ENCODE peak calls at places on chromosome X, in nine cellular contexts. H is ACHN; B is CD4-positive, CD25-positive, alpha-beta regulatory T cell; G is astrocyte of the hippocampus; C is progenitor cell of endocrine pancreas; W is neural crest cell; R is natural killer cell; V is HT-29; S is GM23248. T is an unnamed sample.
A peak's percentile ranks its signal among the peaks of the same experiment; 100 is the strongest.

GRCh38 chrX:118928126-118928525 is 46.3 kb upstream of the LONRF3 start:
- DNase-seq in H (no peak), B (no peak), G (peak; percentile 4), C (no peak), W (no peak), R (no peak), V (no peak), S (no peak), T (no peak)

GRCh38 chrX:12805333-12805732 is 14.1 kb downstream of the PRPS2 start:
- DNase-seq in H (no peak), B (no peak), G (no peak), C (no peak), W (no peak), R (no peak), V (no peak), S (no peak), T (no peak)

GRCh38 chrX:43349363-43349762 is 306.7 kb upstream of the MAOA start:
- DNase-seq in H (peak; percentile 5), B (peak; percentile 33), G (peak; percentile 18), C (no peak), W (peak; percentile 18), R (no peak), V (peak; percentile 72), S (peak; percentile 44), T (peak; percentile 23)

GRCh38 chrX:18864390-18864920 is 119.5 kb downstream of the PHKA2 start:
- DNase-seq in H (no peak), B (no peak), G (no peak), C (no peak), W (no peak), R (no peak), V (no peak), S (no peak), T (no peak)

GRCh38 chrX:9942086-9942485 is 25.1 kb upstream of the CLDN34 start:
- DNase-seq in H (no peak), B (peak; percentile 19), G (no peak), C (no peak), W (no peak), R (peak; percentile 18), V (no peak), S (no peak), T (no peak)

GRCh38 chrX:140766024-140766611 is 56.6 kb downstream of the LINC00632 start:
- DNase-seq in H (peak; percentile 24), B (peak; percentile 41), G (peak; percentile 73), C (peak; percentile 44), W (peak; percentile 69), R (no peak), V (peak; percentile 77), S (peak; percentile 63), T (no peak)

GRCh38 chrX:50579955-50580354 is 109.3 kb upstream of the DGKK start:
- DNase-seq in H (peak; percentile 50), B (peak; percentile 20), G (peak; percentile 51), C (no peak), W (peak; percentile 23), R (peak; percentile 15), V (peak; percentile 84), S (peak; percentile 53), T (no peak)

GRCh38 chrX:23845316-23845932 is 62.3 kb downstream of the APOO start:
- DNase-seq in H (no peak), B (no peak), G (peak; percentile 4), C (no peak), W (no peak), R (no peak), V (peak; percentile 31), S (no peak), T (no peak)

GRCh38 chrX:10071451-10072163 is 85.2 kb upstream of the CLCN4 start:
- DNase-seq in H (no peak), B (no peak), G (no peak), C (no peak), W (no peak), R (no peak), V (no peak), S (peak; percentile 21), T (no peak)

GRCh38 chrX:16786791-16787735 is 797 bp downstream of the TXLNG start:
- DNase-seq in H (peak; percentile 18), B (peak; percentile 57), G (peak; percentile 22), C (peak; percentile 24), W (no peak), R (peak; percentile 25), V (peak; percentile 38), S (peak; percentile 53), T (no peak)

GRCh38 chrX:8345473-8345872 is 119.2 kb upstream of the VCX3B start:
- DNase-seq in H (no peak), B (no peak), G (peak; percentile 44), C (no peak), W (no peak), R (no peak), V (no peak), S (no peak), T (no peak)

GRCh38 chrX:68895339-68896250 is 66.8 kb downstream of the EFNB1 start:
- DNase-seq in H (peak; percentile 0), B (no peak), G (peak; percentile 14), C (no peak), W (no peak), R (no peak), V (peak; percentile 92), S (peak; percentile 18), T (no peak)

GRCh38 chrX:16005899-16006298 is 117.5 kb upstream of the GRPR start:
- DNase-seq in H (no peak), B (no peak), G (no peak), C (no peak), W (no peak), R (no peak), V (no peak), S (peak; percentile 31), T (no peak)